ENCODE peak calls at places on chromosomes 16 and 17, in six cellular contexts. One of them, this sample, is unnamed.

GRCh38 chr17:2050246-2050866 is 4.5 kb upstream of the HIC1 start:
- DNase-seq in dermis blood vessel endothelial cell: peak
- DNase-seq in AG04449: no peak
- DNase-seq in endodermal cell: peak
- DNase-seq in AG09319: no peak
- DNase-seq in NCI-H2081: peak
- DNase-seq in this sample: peak

GRCh38 chr17:40322417-40323315 is 13.7 kb downstream of the RARA start:
- DNase-seq in NCI-H2081: peak
- DNase-seq in dermis blood vessel endothelial cell: peak
- DNase-seq in AG09319: peak
- DNase-seq in endodermal cell: peak
- DNase-seq in AG04449: no peak
- DNase-seq in this sample: peak

GRCh38 chr17:67421869-67422273 is 44.8 kb downstream of the PITPNC1 start:
- DNase-seq in AG09319: peak
- DNase-seq in endodermal cell: no peak
- DNase-seq in AG04449: peak
- DNase-seq in NCI-H2081: no peak
- DNase-seq in dermis blood vessel endothelial cell: peak
- DNase-seq in this sample: peak

GRCh38 chr16:82603784-82604411 is 22.9 kb upstream of the CDH13 start:
- DNase-seq in dermis blood vessel endothelial cell: peak
- DNase-seq in endodermal cell: peak
- DNase-seq in NCI-H2081: no peak
- DNase-seq in AG04449: peak
- DNase-seq in AG09319: no peak
- DNase-seq in this sample: peak

GRCh38 chr17:42040818-42041217 is 9.6 kb downstream of the C17orf113 start:
- DNase-seq in dermis blood vessel endothelial cell: no peak
- DNase-seq in endodermal cell: no peak
- DNase-seq in NCI-H2081: no peak
- DNase-seq in AG09319: no peak
- DNase-seq in AG04449: no peak
- DNase-seq in this sample: no peak

GRCh38 chr17:82791532-82791931 is 39.7 kb downstream of the TBCD start:
- DNase-seq in endodermal cell: no peak
- DNase-seq in NCI-H2081: no peak
- DNase-seq in AG04449: peak
- DNase-seq in AG09319: no peak
- DNase-seq in dermis blood vessel endothelial cell: peak
- DNase-seq in this sample: peak

GRCh38 chr16:761580-761979 is 1.0 kb downstream of the MSLN start:
- DNase-seq in dermis blood vessel endothelial cell: no peak
- DNase-seq in NCI-H2081: no peak
- DNase-seq in endodermal cell: no peak
- DNase-seq in AG09319: no peak
- DNase-seq in AG04449: no peak
- DNase-seq in this sample: no peak

GRCh38 chr17:77433385-77434135 is 292.8 kb downstream of the SEC14L1 start:
- DNase-seq in NCI-H2081: no peak
- DNase-seq in dermis blood vessel endothelial cell: no peak
- DNase-seq in AG04449: peak
- DNase-seq in AG09319: no peak
- DNase-seq in endodermal cell: no peak
- DNase-seq in this sample: peak

GRCh38 chr17:2058521-2059124 is 3.7 kb downstream of the HIC1 start:
- DNase-seq in endodermal cell: peak
- DNase-seq in AG09319: no peak
- DNase-seq in dermis blood vessel endothelial cell: peak
- DNase-seq in AG04449: no peak
- DNase-seq in NCI-H2081: no peak
- DNase-seq in this sample: peak

This sample was measured in lung microvascular endothelial cell.